ENCODE peak calls at places on chromosomes 11 and 22, in four cellular contexts. J is IMR-90, Q is PC-9, P is colonic mucosa. L is an unnamed sample.

GRCh38 chr11:7892059-7892699 is 38.9 kb downstream of the OR10A6 start:
- DNase-seq in Q (no peak), J (peak; percentile 88), P (no peak), L (peak; percentile 48)

GRCh38 chr11:131668867-131669780 is 298.7 kb downstream of the NTM start:
- DNase-seq in Q (peak; percentile 16), J (peak; percentile 16), P (peak; percentile 32), L (peak; percentile 43)

GRCh38 chr11:75667268-75667830 is 1.5 kb downstream of the MAP6 start:
- DNase-seq in J (no peak), P (no peak), Q (peak; percentile 35), L (no peak)

GRCh38 chr22:30884211-30885000 is 84.2 kb downstream of the MORC2 start:
- DNase-seq in J (no peak), Q (no peak), P (no peak), L (no peak)

GRCh38 chr22:48651981-48652538 is 1175.6 kb downstream of the BRD1 start:
- DNase-seq in J (no peak), Q (no peak), P (no peak), L (peak; percentile 63)

GRCh38 chr22:38347944-38348750 is 30.9 kb upstream of the CSNK1E start:
- DNase-seq in P (no peak), J (peak; percentile 29), Q (peak; percentile 57), L (no peak)

GRCh38 chr11:85114786-85115185 is 512.4 kb downstream of the DLG2 start:
- DNase-seq in Q (no peak), P (no peak), J (peak; percentile 54), L (no peak)

GRCh38 chr11:77779935-77780334 is 40.6 kb downstream of the RSF1 start:
- DNase-seq in P (no peak), Q (no peak), J (peak; percentile 54), L (no peak)

GRCh38 chr11:72239849-72240460 is 4.0 kb downstream of the PHOX2A start:
- DNase-seq in J (no peak), P (peak; percentile 67), Q (peak; percentile 56), L (no peak)

GRCh38 chr11:34063061-34063795 is 11.7 kb downstream of the CAPRIN1 start:
- DNase-seq in J (peak; percentile 7), P (no peak), Q (no peak), L (no peak)

GRCh38 chr11:94152678-94153065 is 24.0 kb downstream of the PANX1 start:
- DNase-seq in J (no peak), P (no peak), Q (no peak), L (no peak)

GRCh38 chr11:969651-970205 is 44.1 kb downstream of the AP2A2 start:
- DNase-seq in Q (no peak), J (no peak), P (no peak), L (no peak)

GRCh38 chr11:117220999-117221774 is 10.7 kb downstream of the PCSK7 start:
- DNase-seq in P (no peak), Q (no peak), J (no peak), L (no peak)

GRCh38 chr22:35526333-35526979 is 14.2 kb upstream of the RASD2 start:
- DNase-seq in P (no peak), Q (no peak), J (no peak), L (no peak)

GRCh38 chr11:196786-197731 is 4.2 kb downstream of the SCGB1C1 start:
- DNase-seq in Q (no peak), P (peak; percentile 13), J (no peak), L (no peak)

GRCh38 chr11:20353829-20354434 is 9.6 kb upstream of the HTATIP2 start:
- DNase-seq in P (no peak), Q (no peak), J (peak; percentile 48), L (no peak)

GRCh38 chr11:95134491-95134890 is 44.8 kb downstream of the ENDOD1 start:
- DNase-seq in Q (peak; percentile 73), P (no peak), J (peak; percentile 51), L (no peak)

GRCh38 chr11:56700242-56700918 is 1.5 kb downstream of the OR9G1 start:
- DNase-seq in P (no peak), Q (no peak), J (no peak), L (no peak)

GRCh38 chr11:43920598-43921419 is 21.6 kb upstream of the C11orf96 start:
- DNase-seq in P (no peak), Q (peak; percentile 65), J (peak; percentile 100), L (peak; percentile 92)

DNA sequence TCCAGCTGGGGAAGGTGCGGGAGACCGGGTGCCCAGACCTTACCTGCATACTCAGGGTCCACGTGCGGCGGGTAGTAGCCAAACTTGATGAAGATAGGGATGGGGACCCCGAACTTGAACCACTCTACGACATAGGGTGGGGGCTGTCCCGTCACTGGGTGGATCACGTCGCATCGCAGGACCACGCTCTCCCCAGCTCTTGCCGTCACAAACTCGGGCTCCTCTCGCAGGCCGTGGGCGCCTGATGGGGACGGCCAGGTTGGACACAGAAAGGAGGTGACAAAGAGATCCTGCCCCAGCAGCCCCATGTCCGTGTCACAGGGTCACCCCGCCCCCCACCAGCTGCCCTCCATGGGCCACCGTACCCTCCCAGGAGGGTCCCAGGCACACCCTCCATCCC is 10.8 kb downstream of the IGSF9B start:
- DNase-seq in J (no peak), P (no peak), Q (no peak), L (no peak)
- H3K27ac ChIP-seq in J (no peak overlapping the region), P (no peak overlapping the region), Q (no peak overlapping the region), L (no peak overlapping the region)

GRCh38 chr11:12598330-12599256 is 75.6 kb upstream of the TEAD1 start:
- DNase-seq in P (no peak), Q (no peak), J (peak; percentile 59), L (peak; percentile 49)
- H3K27ac ChIP-seq in P (no peak overlapping the region), Q (no peak overlapping the region), J (peak overlapping the region; percentile 7), L (no peak overlapping the region)

DNA sequence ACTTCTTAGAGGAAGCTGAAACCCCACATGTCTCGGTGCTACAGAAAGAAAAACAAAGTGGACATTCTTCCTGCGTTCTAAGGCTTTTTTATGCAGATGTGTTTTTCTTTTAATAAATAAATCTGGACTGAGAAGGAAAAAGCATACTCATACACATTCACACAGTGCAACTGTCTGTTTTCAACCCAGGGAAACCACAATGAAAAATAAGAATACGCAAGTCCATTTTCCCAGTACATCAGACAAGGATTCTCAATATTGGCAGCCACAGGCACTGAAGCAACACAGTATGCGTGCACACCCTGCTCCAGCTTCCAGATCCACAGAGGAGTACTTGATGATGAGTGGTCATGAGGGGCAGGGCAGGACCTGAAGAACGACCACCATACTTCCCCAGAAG is 86.9 kb downstream of the ETS1 start:
- DNase-seq in P (no peak), J (peak; percentile 62), Q (no peak), L (no peak)
- H3K27ac ChIP-seq in P (peak overlapping the region; percentile 36), J (peak overlapping the region; percentile 62), Q (no peak overlapping the region), L (peak overlapping the region; percentile 68)

GRCh38 chr22:27648074-27648473 is 153.5 kb downstream of the MN1 start:
- DNase-seq in P (no peak), Q (no peak), J (no peak), L (no peak)
- H3K27ac ChIP-seq in P (no peak overlapping the region), Q (no peak overlapping the region), J (no peak overlapping the region), L (no peak overlapping the region)

GRCh38 chr11:66567787-66568123 is 651 bp downstream of the CTSF start:
- DNase-seq in P (no peak), J (no peak), Q (no peak), L (no peak)

GRCh38 chr11:66570117-66570825 is 1.9 kb upstream of the CTSF start:
- DNase-seq in Q (no peak), P (no peak), J (no peak), L (no peak)

GRCh38 chr11:66569076-66569475 is 670 bp upstream of the CTSF start:
- DNase-seq in Q (no peak), J (no peak), P (no peak), L (no peak)

GRCh38 chr11:66566221-66566620 is 2.2 kb downstream of the CTSF start:
- DNase-seq in P (no peak), J (no peak), Q (no peak), L (no peak)

GRCh38 chr11:66568124-66568916 is at the start of gene CTSF:
- DNase-seq in Q (peak; percentile 84), J (peak; percentile 49), P (peak; percentile 87), L (peak; percentile 84)
- H3K27ac ChIP-seq in Q (no peak within 1 kb of the TSS), J (no peak within 1 kb of the TSS), P (no peak within 1 kb of the TSS), L (no peak within 1 kb of the TSS)

DNA sequence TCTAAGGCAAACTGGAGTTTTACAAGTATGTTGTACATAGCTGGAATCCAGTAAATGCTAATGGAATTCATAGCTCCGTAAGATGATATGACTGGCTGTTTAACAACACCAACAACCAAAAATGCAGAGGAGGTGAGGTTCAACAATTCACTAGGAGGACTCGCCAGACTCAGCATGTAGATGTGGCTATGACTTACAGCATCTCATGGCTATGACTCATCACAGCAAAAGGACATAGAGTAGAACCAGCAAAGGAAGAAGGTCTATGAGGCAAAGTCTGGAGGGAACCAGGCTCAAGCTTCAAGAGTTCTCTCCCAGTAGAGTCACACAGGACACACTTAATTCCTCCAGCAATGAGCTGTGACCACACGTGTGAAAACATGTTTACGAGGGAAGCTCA is 116.9 kb downstream of the LARGE1 start:
- DNase-seq in Q (no peak), P (no peak), J (peak; percentile 98), L (no peak)
- H3K27ac ChIP-seq in Q (no peak overlapping the region), P (peak overlapping the region; percentile 10), J (peak overlapping the region; percentile 96), L (no peak overlapping the region)

GRCh38 chr11:22466809-22467208 is 128.6 kb downstream of the SLC17A6 start:
- DNase-seq in Q (no peak), P (no peak), J (peak; percentile 97), L (no peak)

GRCh38 chr11:22465620-22466019 is 127.4 kb downstream of the SLC17A6 start:
- DNase-seq in Q (no peak), J (peak; percentile 38), P (no peak), L (no peak)

GRCh38 chr11:22467248-22467647 is 129.1 kb downstream of the SLC17A6 start:
- DNase-seq in P (no peak), Q (no peak), J (peak; percentile 54), L (no peak)

GRCh38 chr11:22467741-22468140 is 129.6 kb downstream of the SLC17A6 start:
- DNase-seq in Q (no peak), J (peak; percentile 4), P (no peak), L (no peak)

GRCh38 chr11:22466351-22466750 is 128.2 kb downstream of the SLC17A6 start:
- DNase-seq in J (peak; percentile 7), Q (no peak), P (no peak), L (no peak)
- H3K27ac ChIP-seq in J (no peak overlapping the region), Q (no peak overlapping the region), P (no peak overlapping the region), L (no peak overlapping the region)

GRCh38 chr11:115266066-115266465 is 238.1 kb downstream of the CADM1 start:
- DNase-seq in Q (no peak), J (no peak), P (no peak), L (no peak)
- H3K27ac ChIP-seq in Q (no peak overlapping the region), J (no peak overlapping the region), P (no peak overlapping the region), L (no peak overlapping the region)

DNA sequence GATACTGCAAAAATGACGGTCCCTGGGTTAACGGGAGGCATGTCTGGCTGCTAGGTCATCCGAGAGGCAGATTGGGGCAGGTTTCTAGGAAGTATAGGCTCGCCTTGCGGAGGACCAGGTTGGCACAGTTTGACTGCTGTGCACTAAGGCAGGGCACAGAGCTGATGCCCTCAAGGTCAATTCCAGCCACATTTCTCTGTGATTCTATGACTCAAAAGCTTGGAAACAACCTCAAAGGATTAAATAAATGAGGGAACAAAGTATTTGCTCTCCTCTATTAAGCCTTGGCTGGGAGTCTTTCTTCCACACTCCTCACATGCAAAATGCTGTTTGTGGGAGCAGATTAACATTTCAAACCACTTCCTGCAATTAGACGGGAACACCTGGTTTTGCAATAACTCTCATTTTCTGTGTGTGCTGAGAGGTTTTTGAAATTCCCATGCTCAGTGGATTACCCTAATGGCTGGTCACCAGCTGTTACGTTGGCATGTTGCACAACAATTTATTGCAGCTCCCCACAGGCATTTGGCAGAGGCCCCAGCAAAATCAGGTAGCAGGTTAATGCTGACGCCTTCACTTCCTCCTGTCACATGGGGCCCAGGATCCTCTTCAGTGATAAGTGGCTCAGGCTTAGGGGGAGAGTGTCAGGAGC is 61.0 kb upstream of the PLET1 start:
- DNase-seq in J (peak; percentile 89), Q (peak; percentile 80), P (peak; percentile 82), L (no peak)
- H3K27ac ChIP-seq in J (no peak overlapping the region), Q (peak overlapping the region; percentile 78), P (peak overlapping the region; percentile 60), L (no peak overlapping the region)

GRCh38 chr11:122141757-122142156 is 25.7 kb upstream of the BLID start:
- DNase-seq in Q (no peak), J (no peak), P (no peak), L (no peak)
- H3K27ac ChIP-seq in Q (no peak overlapping the region), J (peak overlapping the region; percentile 20), P (no peak overlapping the region), L (no peak overlapping the region)

L was measured in SJSA1.